ENCODE peak calls at places on chromosome 13, in nine cellular contexts. One of them, this sample, is unnamed.

GRCh38 chr13:93562676-93563075 is 336.1 kb downstream of the GPC6 start:
- DNase-seq in endothelial cell of umbilical vein: no peak
- DNase-seq in fibroblast of mammary gland: no peak
- DNase-seq in heart right ventricle: no peak
- DNase-seq in PC-9: no peak
- DNase-seq in fibroblast of lung: no peak
- DNase-seq in nephron progenitor cell: no peak
- DNase-seq in ovary: no peak
- DNase-seq in WTC11: no peak
- DNase-seq in this sample: no peak

GRCh38 chr13:107743523-107743922 is 471.8 kb downstream of the LIG4 start:
- DNase-seq in PC-9: no peak
- DNase-seq in ovary: no peak
- DNase-seq in endothelial cell of umbilical vein: no peak
- DNase-seq in fibroblast of lung: no peak
- DNase-seq in WTC11: no peak
- DNase-seq in nephron progenitor cell: no peak
- DNase-seq in heart right ventricle: no peak
- DNase-seq in fibroblast of mammary gland: no peak
- DNase-seq in this sample: no peak

GRCh38 chr13:110520431-110521295 is 40.9 kb downstream of the RAB20 start:
- DNase-seq in heart right ventricle: peak
- DNase-seq in endothelial cell of umbilical vein: no peak
- DNase-seq in ovary: peak
- DNase-seq in nephron progenitor cell: no peak
- DNase-seq in WTC11: no peak
- DNase-seq in fibroblast of lung: peak
- DNase-seq in fibroblast of mammary gland: peak
- DNase-seq in PC-9: no peak
- DNase-seq in this sample: no peak

GRCh38 chr13:112672651-112673284 is 17.1 kb upstream of the ATP11A start:
- DNase-seq in PC-9: no peak
- DNase-seq in WTC11: no peak
- DNase-seq in nephron progenitor cell: no peak
- DNase-seq in heart right ventricle: no peak
- DNase-seq in fibroblast of lung: no peak
- DNase-seq in endothelial cell of umbilical vein: no peak
- DNase-seq in fibroblast of mammary gland: no peak
- DNase-seq in ovary: no peak
- DNase-seq in this sample: no peak

GRCh38 chr13:40813662-40814454 is 24.4 kb downstream of the SLC25A15 start:
- DNase-seq in nephron progenitor cell: no peak
- DNase-seq in fibroblast of lung: peak
- DNase-seq in ovary: no peak
- DNase-seq in heart right ventricle: no peak
- DNase-seq in WTC11: no peak
- DNase-seq in endothelial cell of umbilical vein: peak
- DNase-seq in PC-9: no peak
- DNase-seq in fibroblast of mammary gland: peak
- DNase-seq in this sample: no peak

GRCh38 chr13:98175823-98176222 is 1.2 kb downstream of the RNF113B start:
- DNase-seq in nephron progenitor cell: no peak
- DNase-seq in fibroblast of lung: peak
- DNase-seq in ovary: no peak
- DNase-seq in fibroblast of mammary gland: no peak
- DNase-seq in PC-9: no peak
- DNase-seq in WTC11: no peak
- DNase-seq in heart right ventricle: no peak
- DNase-seq in endothelial cell of umbilical vein: no peak
- DNase-seq in this sample: no peak

GRCh38 chr13:22447132-22447886 is 733.5 kb upstream of the SGCG start:
- DNase-seq in fibroblast of mammary gland: no peak
- DNase-seq in endothelial cell of umbilical vein: no peak
- DNase-seq in WTC11: no peak
- DNase-seq in ovary: no peak
- DNase-seq in nephron progenitor cell: no peak
- DNase-seq in fibroblast of lung: no peak
- DNase-seq in heart right ventricle: peak
- DNase-seq in PC-9: no peak
- DNase-seq in this sample: no peak

GRCh38 chr13:38804061-38804460 is 117.2 kb downstream of the FREM2 start:
- DNase-seq in ovary: no peak
- DNase-seq in PC-9: no peak
- DNase-seq in nephron progenitor cell: no peak
- DNase-seq in fibroblast of lung: no peak
- DNase-seq in fibroblast of mammary gland: no peak
- DNase-seq in endothelial cell of umbilical vein: no peak
- DNase-seq in heart right ventricle: no peak
- DNase-seq in WTC11: no peak
- DNase-seq in this sample: no peak

GRCh38 chr13:60654405-60654804 is 257.4 kb downstream of the TDRD3 start:
- DNase-seq in PC-9: peak
- DNase-seq in fibroblast of lung: peak
- DNase-seq in endothelial cell of umbilical vein: peak
- DNase-seq in nephron progenitor cell: peak
- DNase-seq in ovary: no peak
- DNase-seq in fibroblast of mammary gland: no peak
- DNase-seq in heart right ventricle: peak
- DNase-seq in WTC11: peak
- DNase-seq in this sample: no peak

GRCh38 chr13:93318538-93318937 is 91.9 kb downstream of the GPC6 start:
- DNase-seq in PC-9: no peak
- DNase-seq in ovary: no peak
- DNase-seq in WTC11: no peak
- DNase-seq in nephron progenitor cell: no peak
- DNase-seq in fibroblast of mammary gland: peak
- DNase-seq in heart right ventricle: no peak
- DNase-seq in fibroblast of lung: peak
- DNase-seq in endothelial cell of umbilical vein: no peak
- DNase-seq in this sample: no peak

GRCh38 chr13:42405665-42406390 is 133.9 kb downstream of the AKAP11 start:
- DNase-seq in heart right ventricle: no peak
- DNase-seq in fibroblast of lung: peak
- DNase-seq in ovary: no peak
- DNase-seq in nephron progenitor cell: no peak
- DNase-seq in PC-9: no peak
- DNase-seq in fibroblast of mammary gland: peak
- DNase-seq in WTC11: no peak
- DNase-seq in endothelial cell of umbilical vein: no peak
- DNase-seq in this sample: no peak

GRCh38 chr13:20713014-20713376 is 9.5 kb downstream of the IL17D start:
- DNase-seq in heart right ventricle: no peak
- DNase-seq in nephron progenitor cell: no peak
- DNase-seq in fibroblast of lung: no peak
- DNase-seq in fibroblast of mammary gland: no peak
- DNase-seq in WTC11: no peak
- DNase-seq in ovary: no peak
- DNase-seq in PC-9: no peak
- DNase-seq in endothelial cell of umbilical vein: peak
- DNase-seq in this sample: no peak

GRCh38 chr13:99009987-99010551 is 32.2 kb upstream of the DOCK9 start:
- DNase-seq in WTC11: no peak
- DNase-seq in PC-9: no peak
- DNase-seq in nephron progenitor cell: no peak
- DNase-seq in endothelial cell of umbilical vein: no peak
- DNase-seq in fibroblast of lung: no peak
- DNase-seq in heart right ventricle: no peak
- DNase-seq in fibroblast of mammary gland: no peak
- DNase-seq in ovary: no peak
- DNase-seq in this sample: no peak

GRCh38 chr13:112898786-112899617 is 70.0 kb upstream of the MCF2L start:
- DNase-seq in fibroblast of lung: no peak
- DNase-seq in ovary: no peak
- DNase-seq in endothelial cell of umbilical vein: no peak
- DNase-seq in heart right ventricle: no peak
- DNase-seq in fibroblast of mammary gland: no peak
- DNase-seq in WTC11: peak
- DNase-seq in nephron progenitor cell: no peak
- DNase-seq in PC-9: no peak
- DNase-seq in this sample: no peak

GRCh38 chr13:81320516-81320915 is 979.6 kb upstream of the SPRY2 start:
- DNase-seq in fibroblast of mammary gland: no peak
- DNase-seq in fibroblast of lung: no peak
- DNase-seq in nephron progenitor cell: no peak
- DNase-seq in WTC11: no peak
- DNase-seq in heart right ventricle: no peak
- DNase-seq in ovary: no peak
- DNase-seq in endothelial cell of umbilical vein: no peak
- DNase-seq in PC-9: no peak
- DNase-seq in this sample: no peak

GRCh38 chr13:42272115-42272756 is at the start of gene AKAP11:
- DNase-seq in WTC11: peak
- DNase-seq in PC-9: no peak
- DNase-seq in heart right ventricle: peak
- DNase-seq in ovary: no peak
- DNase-seq in endothelial cell of umbilical vein: peak
- DNase-seq in fibroblast of mammary gland: peak
- DNase-seq in fibroblast of lung: peak
- DNase-seq in nephron progenitor cell: peak
- DNase-seq in this sample: peak

GRCh38 chr13:98246538-98247172 is 69.6 kb upstream of the RNF113B start:
- DNase-seq in nephron progenitor cell: no peak
- DNase-seq in PC-9: no peak
- DNase-seq in WTC11: no peak
- DNase-seq in endothelial cell of umbilical vein: no peak
- DNase-seq in heart right ventricle: no peak
- DNase-seq in fibroblast of mammary gland: no peak
- DNase-seq in ovary: no peak
- DNase-seq in fibroblast of lung: no peak
- DNase-seq in this sample: no peak

GRCh38 chr13:47594833-47595232 is 406.2 kb downstream of the SUCLA2 start:
- DNase-seq in heart right ventricle: no peak
- DNase-seq in fibroblast of lung: no peak
- DNase-seq in nephron progenitor cell: no peak
- DNase-seq in WTC11: no peak
- DNase-seq in endothelial cell of umbilical vein: no peak
- DNase-seq in PC-9: no peak
- DNase-seq in ovary: no peak
- DNase-seq in fibroblast of mammary gland: peak
- DNase-seq in this sample: no peak
- TF ChIP-seq CTCF in heart right ventricle: no peak
- TF ChIP-seq CTCF in fibroblast of lung: no peak
- TF ChIP-seq CTCF in nephron progenitor cell: no peak
- TF ChIP-seq CTCF in WTC11: no peak
- TF ChIP-seq CTCF in endothelial cell of umbilical vein: no peak
- TF ChIP-seq CTCF in PC-9: no peak
- TF ChIP-seq CTCF in ovary: no peak
- TF ChIP-seq CTCF in fibroblast of mammary gland: peak
- TF ChIP-seq CTCF in this sample: peak

DNA sequence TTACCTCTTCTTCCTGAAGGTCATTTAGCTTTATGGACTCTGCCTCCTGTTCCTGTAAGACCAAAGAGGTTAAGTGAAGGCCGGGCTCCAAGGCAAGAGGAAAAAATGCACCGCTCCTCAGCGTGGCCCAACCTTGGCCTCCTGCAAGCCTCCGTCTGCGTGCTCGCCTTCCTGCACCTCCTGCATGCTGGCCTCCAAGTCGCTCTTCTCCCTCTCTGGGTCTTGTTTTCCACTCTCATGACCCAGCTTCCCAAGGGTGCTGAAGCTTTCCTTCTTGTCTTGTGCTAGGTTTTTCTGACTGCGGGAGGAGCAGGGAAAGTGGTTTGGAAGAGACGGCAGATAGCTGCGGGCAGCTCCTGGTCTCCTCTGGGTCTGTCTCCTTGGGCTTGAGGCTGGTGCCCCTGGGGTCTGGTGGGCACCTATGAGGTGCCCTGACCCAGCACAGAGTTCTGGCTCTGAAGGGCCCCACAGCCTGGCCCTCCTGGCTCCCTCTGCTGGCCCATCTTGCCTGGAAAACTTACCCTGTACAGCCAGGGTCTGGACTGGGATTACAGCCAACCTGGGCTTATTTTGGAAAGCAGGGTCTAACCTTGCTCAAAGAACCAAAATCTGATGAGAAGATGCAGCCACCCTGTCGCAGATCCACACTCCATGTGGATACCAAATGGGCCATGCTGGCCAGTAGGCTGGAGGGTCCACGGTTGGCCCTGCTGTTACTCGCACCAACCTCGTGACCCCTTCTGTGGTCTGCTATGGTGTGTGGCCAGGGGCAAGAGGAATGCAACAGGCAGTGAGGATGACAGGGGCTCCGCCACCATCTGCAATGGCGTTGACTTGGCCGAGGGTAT is 5.2 kb downstream of the C13orf46 start:
- DNase-seq in PC-9: no peak
- DNase-seq in ovary: no peak
- DNase-seq in nephron progenitor cell: no peak
- DNase-seq in fibroblast of mammary gland: no peak
- DNase-seq in fibroblast of lung: no peak
- DNase-seq in WTC11: no peak
- DNase-seq in endothelial cell of umbilical vein: no peak
- DNase-seq in heart right ventricle: no peak
- DNase-seq in this sample: no peak
- TF ChIP-seq CTCF in PC-9: no peak
- TF ChIP-seq CTCF in ovary: no peak
- TF ChIP-seq CTCF in nephron progenitor cell: no peak
- TF ChIP-seq CTCF in fibroblast of mammary gland: no peak
- TF ChIP-seq CTCF in fibroblast of lung: no peak
- TF ChIP-seq CTCF in WTC11: no peak
- TF ChIP-seq CTCF in endothelial cell of umbilical vein: no peak
- TF ChIP-seq CTCF in heart right ventricle: no peak
- TF ChIP-seq CTCF in this sample: no peak

DNA sequence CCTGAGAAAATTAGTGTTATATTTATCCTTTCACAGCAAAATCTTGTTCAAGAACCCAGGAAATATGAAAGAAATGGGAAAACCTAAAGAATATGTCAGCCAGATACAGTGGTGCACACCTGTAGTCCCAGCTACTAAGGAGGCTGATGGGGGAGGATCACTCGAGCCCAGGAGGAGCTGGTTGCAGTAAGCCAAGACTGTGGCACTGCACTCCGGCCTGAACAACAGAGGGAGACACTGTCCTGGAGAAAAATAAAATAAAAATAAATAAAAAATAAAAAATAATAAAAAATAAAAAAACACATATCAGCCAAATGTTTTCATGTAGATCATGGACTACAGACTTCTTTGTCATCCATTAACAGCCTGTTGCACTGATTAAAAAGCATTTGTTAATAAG is 244.8 kb upstream of the KLHL1 start:
- DNase-seq in heart right ventricle: no peak
- DNase-seq in nephron progenitor cell: peak
- DNase-seq in PC-9: no peak
- DNase-seq in WTC11: no peak
- DNase-seq in endothelial cell of umbilical vein: no peak
- DNase-seq in fibroblast of mammary gland: no peak
- DNase-seq in ovary: no peak
- DNase-seq in fibroblast of lung: no peak
- DNase-seq in this sample: no peak
- TF ChIP-seq CTCF in heart right ventricle: no peak
- TF ChIP-seq CTCF in nephron progenitor cell: no peak
- TF ChIP-seq CTCF in PC-9: no peak
- TF ChIP-seq CTCF in WTC11: no peak
- TF ChIP-seq CTCF in endothelial cell of umbilical vein: no peak
- TF ChIP-seq CTCF in fibroblast of mammary gland: no peak
- TF ChIP-seq CTCF in ovary: no peak
- TF ChIP-seq CTCF in fibroblast of lung: no peak
- TF ChIP-seq CTCF in this sample: peak

DNA sequence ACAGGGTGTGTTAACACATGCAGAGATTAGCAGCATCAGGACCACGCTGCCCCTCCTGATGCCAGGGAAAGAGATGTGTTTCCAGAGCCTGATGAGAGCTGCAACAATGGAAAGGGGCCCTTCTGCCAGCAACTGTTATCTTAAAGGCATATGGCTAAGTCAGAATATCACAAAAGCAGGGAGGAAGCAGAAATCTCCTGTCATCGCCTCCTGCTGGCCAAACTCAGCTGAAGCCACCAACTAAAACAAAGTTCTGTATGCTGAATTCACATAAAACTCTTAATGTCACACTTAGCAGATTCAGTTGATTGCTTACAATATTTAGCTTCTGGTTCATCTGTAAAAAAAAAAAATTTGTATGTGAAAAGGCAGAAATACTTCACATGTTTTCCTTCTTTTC is 178.2 kb downstream of the GPC5 start:
- DNase-seq in fibroblast of mammary gland: no peak
- DNase-seq in ovary: no peak
- DNase-seq in nephron progenitor cell: peak
- DNase-seq in endothelial cell of umbilical vein: no peak
- DNase-seq in WTC11: peak
- DNase-seq in fibroblast of lung: no peak
- DNase-seq in heart right ventricle: no peak
- DNase-seq in PC-9: no peak
- DNase-seq in this sample: no peak
- TF ChIP-seq CTCF in fibroblast of mammary gland: no peak
- TF ChIP-seq CTCF in ovary: no peak
- TF ChIP-seq CTCF in nephron progenitor cell: peak
- TF ChIP-seq CTCF in endothelial cell of umbilical vein: no peak
- TF ChIP-seq CTCF in WTC11: peak
- TF ChIP-seq CTCF in fibroblast of lung: no peak
- TF ChIP-seq CTCF in heart right ventricle: no peak
- TF ChIP-seq CTCF in PC-9: peak
- TF ChIP-seq CTCF in this sample: peak